ENCODE peak calls at places on chromosomes 6 and 20, in four cellular contexts. S is HCT116, Y is H1, O is K562. R is an unnamed sample.

GRCh38 chr6:44685213-44685612 is 297.7 kb downstream of the CDC5L start:
- DNase-seq in Y (no peak), O (no peak), S (no peak), R (no peak)

GRCh38 chr20:6829510-6830116 is 62.1 kb downstream of the BMP2 start:
- DNase-seq in S (no peak), Y (no peak), O (no peak), R (peak)

GRCh38 chr6:156752666-156753301 is 24.4 kb upstream of the ARID1B start:
- DNase-seq in O (peak), S (no peak), Y (peak), R (peak)

GRCh38 chr6:72975346-72975745 is 249.9 kb downstream of the KHDC1L start:
- DNase-seq in O (no peak), Y (no peak), S (no peak), R (no peak)

GRCh38 chr6:21522773-21523490 is 70.6 kb upstream of the SOX4 start:
- DNase-seq in Y (peak), O (no peak), S (no peak), R (no peak)

GRCh38 chr6:110524305-110524704 is 47.9 kb upstream of the SLC22A16 start:
- DNase-seq in Y (no peak), O (no peak), S (no peak), R (no peak)

GRCh38 chr6:9332241-9332640 is 896.9 kb upstream of the SLC35B3 start:
- DNase-seq in S (no peak), O (no peak), Y (no peak), R (no peak)

GRCh38 chr6:92589970-92590369 is 829.4 kb downstream of the EPHA7 start:
- DNase-seq in S (no peak), Y (no peak), O (no peak), R (no peak)

GRCh38 chr6:137240168-137240567 is 21.0 kb upstream of the IFNGR1 start:
- DNase-seq in S (no peak), Y (no peak), O (no peak), R (peak)

GRCh38 chr6:42158011-42158410 is 15.2 kb upstream of the GUCA1A start:
- DNase-seq in S (no peak), O (no peak), Y (no peak), R (no peak)

GRCh38 chr6:282177-282866 is 10.0 kb upstream of the DUSP22 start:
- DNase-seq in Y (peak), O (no peak), S (no peak), R (no peak)

GRCh38 chr20:33673411-33674293 is 576 bp downstream of the NECAB3 start:
- DNase-seq in Y (no peak), O (peak), S (no peak), R (no peak)

GRCh38 chr6:14781707-14782306 is 464.1 kb upstream of the JARID2 start:
- DNase-seq in S (no peak), O (peak), Y (no peak), R (no peak)

GRCh38 chr20:23101696-23102095 is 15.6 kb upstream of the CD93 start:
- DNase-seq in O (no peak), Y (no peak), S (no peak), R (no peak)

GRCh38 chr6:108592371-108593337 is 31.9 kb downstream of the FOXO3 start:
- DNase-seq in O (peak), S (no peak), Y (no peak), R (no peak)

GRCh38 chr6:93079061-93079460 is 340.3 kb downstream of the EPHA7 start:
- DNase-seq in S (no peak), O (no peak), Y (no peak), R (no peak)

GRCh38 chr20:9409981-9410380 is 104.4 kb upstream of the LAMP5 start:
- DNase-seq in Y (no peak), S (no peak), O (no peak), R (no peak)

GRCh38 chr20:23452776-23453175 is at the start of gene CST11:
- DNase-seq in O (no peak), Y (no peak), S (no peak), R (no peak)

GRCh38 chr6:160013987-160014868 is 45.3 kb downstream of the IGF2R start:
- DNase-seq in S (no peak), Y (no peak), O (no peak), R (peak)

GRCh38 chr6:79868098-79868722 is 79.1 kb downstream of the ELOVL4 start:
- DNase-seq in O (peak), S (peak), Y (peak), R (peak)

GRCh38 chr20:61753196-61753942 is 312.3 kb downstream of the TAF4 start:
- DNase-seq in O (no peak), Y (no peak), S (no peak), R (no peak)

GRCh38 chr6:127300411-127300810 is 33.7 kb downstream of the RNF146 start:
- DNase-seq in O (no peak), Y (no peak), S (no peak), R (no peak)

GRCh38 chr20:63534831-63535651 is 2.1 kb downstream of the PTK6 start:
- DNase-seq in O (no peak), S (no peak), Y (no peak), R (no peak)

GRCh38 chr6:136037246-136037884 is 185.9 kb downstream of the PDE7B start:
- DNase-seq in O (no peak), S (no peak), Y (no peak), R (no peak)

GRCh38 chr6:26380256-26380655 is 2.7 kb upstream of the BTN2A2 start:
- DNase-seq in Y (no peak), O (no peak), S (no peak), R (no peak)

GRCh38 chr6:148761532-148761951 is 14.7 kb downstream of the UST start:
- DNase-seq in Y (no peak), S (no peak), O (no peak), R (no peak)

GRCh38 chr6:121726596-121726995 is 291.1 kb downstream of the GJA1 start:
- DNase-seq in O (no peak), S (no peak), Y (no peak), R (no peak)

GRCh38 chr6:165092881-165093595 is 216.4 kb downstream of the C6orf118 start:
- DNase-seq in O (no peak), S (no peak), Y (no peak), R (no peak)
- TF ChIP-seq POLR2A in O (no peak), S (no peak), Y (no peak), R (no peak)

DNA sequence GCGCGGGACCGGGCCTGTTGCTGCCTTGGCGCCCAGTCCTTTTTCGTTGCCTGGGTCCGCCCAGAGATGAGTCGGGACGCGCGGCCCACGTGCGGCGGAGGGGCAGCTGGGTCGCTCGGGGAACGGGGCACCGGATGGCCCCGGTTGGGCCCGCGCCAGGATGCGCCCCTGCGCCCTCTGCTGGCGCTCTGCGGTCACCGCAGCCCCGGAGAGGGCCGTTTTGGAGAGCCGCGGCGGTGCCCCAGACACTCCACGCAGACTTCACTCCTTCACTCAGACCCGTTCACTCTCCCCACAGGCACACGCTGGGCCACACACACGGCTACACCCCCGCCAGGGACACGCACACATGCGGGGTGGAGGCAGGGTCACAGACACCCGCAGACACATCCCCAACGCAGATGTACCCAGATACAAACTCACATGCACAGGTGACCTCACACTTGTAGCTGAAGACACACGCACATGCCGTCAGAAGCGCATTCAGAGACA is 38.8 kb downstream of the SRC start:
- DNase-seq in O (peak), S (no peak), Y (peak), R (no peak)
- TF ChIP-seq FOSL1 in O (no peak), S (no peak), Y (no peak), R (no peak)

GRCh38 chr6:24974182-24975171 is 38.7 kb upstream of the RIPOR2 start:
- DNase-seq in S (no peak), Y (no peak), O (no peak), R (no peak)
- TF ChIP-seq POLR2A in S (no peak), Y (no peak), O (no peak), R (no peak)

DNA sequence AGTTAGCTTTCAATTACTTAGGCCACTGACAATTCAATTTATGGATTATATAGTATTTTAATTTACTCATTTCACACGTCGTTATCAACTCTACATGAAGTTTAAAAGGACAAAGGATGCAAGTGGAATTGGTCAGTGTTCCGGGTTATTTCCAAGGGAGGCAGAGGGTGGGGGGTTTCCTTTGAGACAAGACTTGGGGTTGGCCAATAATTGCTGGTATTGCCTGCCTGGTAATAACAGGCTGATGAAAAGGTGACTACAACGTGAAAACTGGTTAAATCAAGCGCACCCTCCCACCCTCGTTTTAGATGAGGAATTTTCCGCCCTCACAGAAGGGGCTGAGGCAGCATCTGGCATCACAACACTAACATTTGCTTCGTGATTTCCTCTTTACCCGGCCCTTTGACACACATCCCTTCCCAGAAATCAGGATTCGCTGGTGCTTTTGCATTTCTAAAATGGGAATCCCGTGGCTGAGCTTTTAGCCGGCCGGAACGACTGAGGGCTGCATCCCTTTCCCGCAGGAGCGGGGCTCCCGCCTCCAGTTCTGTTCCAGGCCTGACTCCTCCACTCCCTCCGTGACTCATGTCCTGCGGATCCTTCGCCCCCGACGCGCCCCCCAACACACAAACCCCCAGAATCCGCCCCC is 1.0 kb upstream of the PIM1 start:
- DNase-seq in O (no peak), S (no peak), Y (no peak), R (no peak)
- TF ChIP-seq FOSL1 in O (peak), S (no peak), Y (no peak), R (no peak)

GRCh38 chr6:43668151-43669028 is 19.2 kb downstream of the MRPS18A start:
- DNase-seq in Y (peak), O (peak), S (peak), R (peak)
- TF ChIP-seq POLR2A in Y (peak), O (peak), S (no peak), R (no peak)

GRCh38 chr20:48727226-48727625 is 100.6 kb downstream of the PREX1 start:
- DNase-seq in Y (no peak), O (no peak), S (no peak), R (no peak)
- TF ChIP-seq FOSL1 in Y (no peak), O (no peak), S (no peak), R (no peak)

R was measured in HepG2.